ENCODE peak calls at places on chromosomes 13 and 19, in six cellular contexts. T is CD8-positive, alpha-beta memory T cell; B is lower lobe of right lung; J is heart left ventricle; X is colonic mucosa; Y is tibial artery. O is an unnamed sample.

GRCh38 chr19:41223431-41224234 is 4.6 kb downstream of the AXL start:
- DNase-seq in T (no peak), B (no peak), J (peak), X (no peak), Y (peak), O (no peak)

GRCh38 chr19:36488816-36489138 is 584 bp downstream of the ZNF566 start:
- DNase-seq in T (no peak), B (no peak), J (no peak), X (no peak), Y (no peak), O (no peak)

GRCh38 chr19:39840492-39840891 is 5.7 kb downstream of the FBL start:
- DNase-seq in T (no peak), B (no peak), J (peak), X (no peak), Y (no peak), O (no peak)

GRCh38 chr19:50266896-50267295 is 62.3 kb downstream of the KCNC3 start:
- DNase-seq in T (peak), B (no peak), J (no peak), X (peak), Y (no peak), O (no peak)

GRCh38 chr13:21243045-21243842 is 66.8 kb downstream of the MRPL57 start:
- DNase-seq in T (no peak), B (no peak), J (no peak), X (no peak), Y (no peak), O (no peak)

GRCh38 chr19:49968279-49968922 is 7.4 kb upstream of the SIGLEC11 start:
- DNase-seq in T (no peak), B (peak), J (no peak), X (no peak), Y (no peak), O (no peak)

GRCh38 chr19:46489445-46490272 is 6.0 kb downstream of the PNMA8B start:
- DNase-seq in T (no peak), B (peak), J (peak), X (no peak), Y (peak), O (no peak)

GRCh38 chr13:112526146-112526853 is 61.7 kb downstream of the TUBGCP3 start:
- DNase-seq in T (no peak), B (no peak), J (no peak), X (no peak), Y (no peak), O (no peak)

DNA sequence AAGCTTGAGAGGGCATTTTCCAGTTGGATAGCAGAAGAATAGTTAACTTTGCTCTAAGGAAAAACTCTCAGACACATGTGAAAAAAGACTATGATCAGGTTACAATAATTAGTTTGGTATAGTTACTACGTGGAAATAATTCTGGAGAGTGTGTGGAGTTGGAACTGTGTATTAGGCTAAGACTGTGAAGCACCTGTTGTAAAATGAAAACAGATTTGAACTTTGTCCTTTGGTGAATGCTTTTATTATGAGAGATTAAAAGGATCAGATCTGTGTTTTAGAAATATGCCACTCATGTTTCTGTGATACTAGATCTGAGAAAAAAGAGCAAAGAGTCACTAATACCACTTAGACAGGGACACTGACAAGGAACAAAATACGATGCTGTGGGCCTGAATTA is 807.5 kb upstream of the ATXN8OS start:
- DNase-seq in T (no peak), B (no peak), J (no peak), X (no peak), Y (no peak), O (no peak)
- H3K27ac ChIP-seq in T (no peak), B (no peak), J (no peak), X (no peak), Y (no peak), O (no peak)

GRCh38 chr13:100521912-100522490 is 66.6 kb downstream of the GGACT start:
- DNase-seq in T (no peak), B (no peak), J (no peak), X (no peak), Y (no peak), O (no peak)
- H3K27ac ChIP-seq in T (no peak), B (no peak), J (no peak), X (no peak), Y (no peak), O (no peak)

GRCh38 chr19:56132316-56132822 is 8.7 kb upstream of the ZNF444 start:
- DNase-seq in T (no peak), B (peak), J (no peak), X (no peak), Y (no peak), O (no peak)
- H3K27ac ChIP-seq in T (no peak), B (peak), J (peak), X (no peak), Y (peak), O (no peak)

GRCh38 chr13:101111894-101112293 is 304.4 kb downstream of the NALCN start:
- DNase-seq in T (no peak), B (no peak), J (no peak), X (no peak), Y (no peak), O (no peak)
- H3K27ac ChIP-seq in T (no peak), B (no peak), J (no peak), X (no peak), Y (no peak), O (no peak)

GRCh38 chr19:2577722-2578335 is 101.9 kb downstream of the GADD45B start:
- DNase-seq in T (no peak), B (no peak), J (no peak), X (no peak), Y (peak), O (no peak)
- H3K27ac ChIP-seq in T (no peak), B (peak), J (peak), X (peak), Y (peak), O (peak)

GRCh38 chr19:622666-623065 is 10.7 kb downstream of the POLRMT start:
- DNase-seq in T (no peak), B (no peak), J (no peak), X (no peak), Y (no peak), O (no peak)

GRCh38 chr19:625257-625656 is 8.1 kb downstream of the POLRMT start:
- DNase-seq in T (no peak), B (no peak), J (no peak), X (no peak), Y (no peak), O (no peak)

GRCh38 chr19:624433-625109 is 8.8 kb downstream of the POLRMT start:
- DNase-seq in T (no peak), B (no peak), J (no peak), X (no peak), Y (no peak), O (no peak)

GRCh38 chr19:623175-623916 is 10.0 kb downstream of the POLRMT start:
- DNase-seq in T (no peak), B (no peak), J (no peak), X (no peak), Y (no peak), O (no peak)

GRCh38 chr19:623974-624373 is 9.4 kb downstream of the POLRMT start:
- DNase-seq in T (no peak), B (no peak), J (no peak), X (no peak), Y (no peak), O (no peak)
- H3K27ac ChIP-seq in T (no peak), B (no peak), J (no peak), X (no peak), Y (no peak), O (peak)

GRCh38 chr19:11202488-11203193 is 5.3 kb upstream of the KANK2 start:
- DNase-seq in T (no peak), B (no peak), J (no peak), X (no peak), Y (no peak), O (no peak)
- H3K27ac ChIP-seq in T (no peak), B (peak), J (peak), X (peak), Y (peak), O (peak)

O was measured in caudate nucleus.